ENCODE peak calls at places on chromosome 7, in eight cellular contexts. W is prostate gland, P is ovary, J is fibroblast of mammary gland, D is hepatocyte, Q is vagina, E is A549, Y is astrocyte of the spinal cord. R is an unnamed sample.

GRCh38 chr7:83677180-83677866 is 28.4 kb upstream of the SEMA3E start:
- DNase-seq in W (no peak), P (no peak), J (peak), D (peak), Q (no peak), E (peak), Y (peak), R (no peak)

GRCh38 chr7:105261689-105262088 is 127.0 kb downstream of the SRPK2 start:
- DNase-seq in W (no peak), P (no peak), J (peak), D (no peak), Q (no peak), E (no peak), Y (no peak), R (no peak)

GRCh38 chr7:19060870-19061269 is 56.6 kb downstream of the TWIST1 start:
- DNase-seq in W (no peak), P (no peak), J (peak), D (no peak), Q (no peak), E (no peak), Y (peak), R (no peak)

GRCh38 chr7:108026647-108027046 is 23.7 kb upstream of the LAMB1 start:
- DNase-seq in W (no peak), P (no peak), J (peak), D (no peak), Q (no peak), E (no peak), Y (no peak), R (no peak)

GRCh38 chr7:50153141-50153540 is 60.1 kb upstream of the ZPBP start:
- DNase-seq in W (no peak), P (no peak), J (no peak), D (no peak), Q (no peak), E (no peak), Y (no peak), R (no peak)

GRCh38 chr7:99504281-99504602 is 220 bp upstream of the ZKSCAN5 start:
- DNase-seq in W (no peak), P (no peak), J (no peak), D (no peak), Q (peak), E (no peak), Y (no peak), R (peak)

GRCh38 chr7:1368682-1369571 is 90.3 kb downstream of the MICALL2 start:
- DNase-seq in W (no peak), P (no peak), J (no peak), D (peak), Q (no peak), E (peak), Y (no peak), R (peak)

GRCh38 chr7:90605055-90605454 is 8.9 kb downstream of the CDK14 start:
- DNase-seq in W (no peak), P (no peak), J (no peak), D (no peak), Q (no peak), E (no peak), Y (no peak), R (no peak)

GRCh38 chr7:44769381-44770209 is 20.9 kb downstream of the ZMIZ2 start:
- DNase-seq in W (no peak), P (no peak), J (peak), D (no peak), Q (no peak), E (no peak), Y (peak), R (no peak)

GRCh38 chr7:7178081-7178480 is 4.3 kb upstream of the C1GALT1 start:
- DNase-seq in W (no peak), P (no peak), J (no peak), D (peak), Q (no peak), E (no peak), Y (no peak), R (no peak)

GRCh38 chr7:64867863-64868440 is 35.1 kb upstream of the ZNF273 start:
- DNase-seq in W (no peak), P (no peak), J (no peak), D (no peak), Q (peak), E (no peak), Y (no peak), R (no peak)

GRCh38 chr7:78141533-78142281 is 343.1 kb downstream of the PHTF2 start:
- DNase-seq in W (no peak), P (no peak), J (peak), D (no peak), Q (no peak), E (no peak), Y (peak), R (no peak)

GRCh38 chr7:14197280-14197679 is 207.8 kb upstream of the ETV1 start:
- DNase-seq in W (no peak), P (no peak), J (peak), D (peak), Q (no peak), E (no peak), Y (peak), R (no peak)

GRCh38 chr7:129494041-129494440 is 8.3 kb upstream of the SMKR1 start:
- DNase-seq in W (no peak), P (no peak), J (peak), D (peak), Q (no peak), E (no peak), Y (peak), R (no peak)

GRCh38 chr7:69668339-69668738 is 70.1 kb downstream of the AUTS2 start:
- DNase-seq in W (no peak), P (no peak), J (no peak), D (no peak), Q (no peak), E (no peak), Y (no peak), R (no peak)

GRCh38 chr7:70193514-70193913 is 595.2 kb downstream of the AUTS2 start:
- DNase-seq in W (no peak), P (no peak), J (peak), D (peak), Q (no peak), E (peak), Y (peak), R (no peak)

GRCh38 chr7:1898628-1899185 is 228.6 kb downstream of the ELFN1 start:
- DNase-seq in W (no peak), P (no peak), J (no peak), D (no peak), Q (no peak), E (no peak), Y (no peak), R (no peak)

GRCh38 chr7:34143397-34143796 is 238.1 kb downstream of the BMPER start:
- DNase-seq in W (no peak), P (no peak), J (peak), D (no peak), Q (no peak), E (no peak), Y (no peak), R (no peak)

GRCh38 chr7:135374736-135375135 is 135.2 kb downstream of the CNOT4 start:
- DNase-seq in W (no peak), P (no peak), J (no peak), D (no peak), Q (no peak), E (no peak), Y (no peak), R (no peak)

GRCh38 chr7:45035371-45035770 is 35.4 kb downstream of the CCM2 start:
- DNase-seq in W (no peak), P (no peak), J (no peak), D (no peak), Q (no peak), E (no peak), Y (no peak), R (no peak)

GRCh38 chr7:77565917-77566316 is 28.8 kb downstream of the PTPN12 start:
- DNase-seq in W (no peak), P (no peak), J (peak), D (no peak), Q (no peak), E (no peak), Y (no peak), R (no peak)

GRCh38 chr7:115707236-115707635 is 323.3 kb downstream of the TFEC start:
- DNase-seq in W (no peak), P (no peak), J (peak), D (peak), Q (no peak), E (peak), Y (peak), R (peak)

GRCh38 chr7:102008535-102009262 is 191.3 kb downstream of the CUX1 start:
- DNase-seq in W (no peak), P (no peak), J (no peak), D (peak), Q (no peak), E (no peak), Y (no peak), R (no peak)

GRCh38 chr7:17402628-17403278 is 104.3 kb downstream of the AHR start:
- DNase-seq in W (no peak), P (no peak), J (no peak), D (no peak), Q (no peak), E (no peak), Y (no peak), R (no peak)

GRCh38 chr7:105816270-105816843 is 60.0 kb downstream of the ATXN7L1 start:
- DNase-seq in W (no peak), P (no peak), J (no peak), D (no peak), Q (no peak), E (no peak), Y (no peak), R (no peak)

GRCh38 chr7:98200364-98200763 is 10.9 kb upstream of the BHLHA15 start:
- DNase-seq in W (no peak), P (no peak), J (no peak), D (no peak), Q (no peak), E (no peak), Y (no peak), R (no peak)

GRCh38 chr7:41918597-41918996 is 215.7 kb upstream of the INHBA start:
- DNase-seq in W (no peak), P (no peak), J (peak), D (no peak), Q (no peak), E (no peak), Y (peak), R (no peak)

GRCh38 chr7:50856231-50856630 is 73.5 kb upstream of the GRB10 start:
- DNase-seq in W (no peak), P (no peak), J (no peak), D (no peak), Q (peak), E (no peak), Y (no peak), R (no peak)

GRCh38 chr7:15012135-15012534 is 109.6 kb upstream of the DGKB start:
- DNase-seq in W (no peak), P (no peak), J (no peak), D (no peak), Q (no peak), E (no peak), Y (no peak), R (no peak)

GRCh38 chr7:149822353-149822943 is 15.7 kb upstream of the ZNF862 start:
- DNase-seq in W (no peak), P (peak), J (no peak), D (no peak), Q (no peak), E (no peak), Y (no peak), R (no peak)

GRCh38 chr7:36971515-36972139 is 247.3 kb upstream of the AOAH start:
- DNase-seq in W (no peak), P (no peak), J (no peak), D (peak), Q (no peak), E (peak), Y (no peak), R (no peak)

GRCh38 chr7:157840913-157841756 is 504.3 kb downstream of the DNAJB6 start:
- DNase-seq in W (no peak), P (no peak), J (no peak), D (no peak), Q (no peak), E (no peak), Y (no peak), R (peak)

GRCh38 chr7:122663733-122664132 is 35.2 kb downstream of the RNF133 start:
- DNase-seq in W (no peak), P (no peak), J (no peak), D (no peak), Q (no peak), E (no peak), Y (no peak), R (no peak)

GRCh38 chr7:11436317-11436716 is 395.7 kb downstream of the THSD7A start:
- DNase-seq in W (no peak), P (no peak), J (peak), D (no peak), Q (no peak), E (no peak), Y (peak), R (no peak)

GRCh38 chr7:40876604-40877003 is 741.8 kb downstream of the SUGCT start:
- DNase-seq in W (no peak), P (no peak), J (no peak), D (no peak), Q (no peak), E (no peak), Y (peak), R (no peak)

GRCh38 chr7:41333506-41333905 is 369.4 kb downstream of the INHBA start:
- DNase-seq in W (no peak), P (no peak), J (peak), D (no peak), Q (no peak), E (no peak), Y (peak), R (no peak)

DNA sequence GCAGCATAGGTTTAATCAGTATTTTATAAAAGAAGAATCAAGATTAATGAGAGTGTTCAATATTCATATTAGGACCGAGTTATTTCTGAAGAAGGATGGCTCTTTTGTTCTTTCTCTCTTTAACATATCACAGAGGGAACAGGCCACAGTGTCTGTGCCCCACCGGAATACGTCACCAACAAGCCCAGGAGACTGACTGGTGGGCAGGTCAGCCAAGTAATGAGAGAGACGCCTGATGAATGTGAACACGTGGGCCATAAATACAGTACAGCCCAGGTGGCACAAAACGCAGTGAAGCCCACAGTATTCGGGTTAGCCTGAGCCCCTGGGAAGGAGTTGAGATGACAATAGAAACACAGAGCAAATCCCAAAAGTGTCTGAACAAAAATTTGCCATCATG is 91.2 kb downstream of the KIAA1549 start:
- DNase-seq in W (no peak), P (no peak), J (no peak), D (no peak), Q (no peak), E (no peak), Y (no peak), R (no peak)
- H3K4me3 ChIP-seq in W (no peak), P (no peak), J (no peak), D (no peak), Q (no peak), E (peak), Y (no peak), R (no peak)

DNA sequence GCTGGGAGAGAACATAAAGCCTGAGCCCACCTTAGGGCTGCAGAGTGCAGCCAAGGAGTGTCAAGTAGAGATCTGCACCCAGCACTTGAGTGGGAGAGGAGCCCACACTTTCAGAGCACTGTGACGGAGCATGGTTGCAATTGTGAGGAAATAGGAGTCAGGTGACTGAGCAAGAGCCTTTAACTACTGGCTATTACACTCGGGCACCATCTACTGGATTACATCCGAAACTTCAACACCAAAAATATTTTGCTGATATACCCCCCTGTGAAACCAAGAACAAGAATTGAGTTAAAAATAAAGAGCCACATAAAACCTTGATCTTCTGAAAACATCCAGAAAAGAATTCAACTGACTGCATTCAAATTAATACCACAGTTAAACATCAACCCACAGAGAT is 657.9 kb downstream of the NXPH1 start:
- DNase-seq in W (no peak), P (no peak), J (no peak), D (no peak), Q (no peak), E (no peak), Y (no peak), R (no peak)
- TF ChIP-seq CTCF in W (no peak), P (no peak), J (no peak), D (no peak), Q (no peak), E (no peak), Y (no peak), R (peak)

GRCh38 chr7:152615052-152615741 is 60.7 kb downstream of the XRCC2 start:
- DNase-seq in W (no peak), P (peak), J (peak), D (peak), Q (no peak), E (no peak), Y (no peak), R (no peak)
- H3K4me3 ChIP-seq in W (no peak), P (no peak), J (no peak), D (no peak), Q (no peak), E (no peak), Y (no peak), R (no peak)

GRCh38 chr7:22485189-22485588 is 14.8 kb downstream of the STEAP1B start:
- DNase-seq in W (no peak), P (no peak), J (no peak), D (no peak), Q (no peak), E (no peak), Y (no peak), R (no peak)

GRCh38 chr7:22487978-22488642 is 11.9 kb downstream of the STEAP1B start:
- DNase-seq in W (no peak), P (no peak), J (no peak), D (no peak), Q (no peak), E (no peak), Y (no peak), R (no peak)

GRCh38 chr7:22486597-22486996 is 13.4 kb downstream of the STEAP1B start:
- DNase-seq in W (no peak), P (no peak), J (no peak), D (no peak), Q (no peak), E (no peak), Y (no peak), R (no peak)

GRCh38 chr7:22488643-22489462 is 11.1 kb downstream of the STEAP1B start:
- DNase-seq in W (peak), P (peak), J (peak), D (peak), Q (no peak), E (peak), Y (peak), R (peak)
- TF ChIP-seq CTCF in W (peak), P (peak), J (peak), D (peak), Q (peak), E (peak), Y (peak), R (peak)

R was measured in endodermal cell.